ENCODE peak calls at places on chromosomes 13 and 19, in four cellular contexts. F is heart left ventricle, W is erythroblast, Z is Peyer's patch. U is an unnamed sample.

GRCh38 chr13:79541426-79542049 is 60.6 kb downstream of the NDFIP2 start:
- DNase-seq in F (no peak), W (peak), Z (no peak), U (no peak)

GRCh38 chr13:92807343-92807742 is 419.3 kb upstream of the GPC6 start:
- DNase-seq in F (no peak), W (no peak), Z (no peak), U (no peak)

GRCh38 chr19:38944981-38945506 is 14.3 kb downstream of the MRPS12 start:
- DNase-seq in F (no peak), W (peak), Z (no peak), U (no peak)

GRCh38 chr13:30404207-30404606 is 18.1 kb upstream of the UBE2L5 start:
- DNase-seq in F (no peak), W (no peak), Z (no peak), U (no peak)

GRCh38 chr19:42547927-42548326 is 19.6 kb upstream of the CEACAM1 start:
- DNase-seq in F (no peak), W (no peak), Z (no peak), U (no peak)

GRCh38 chr13:32650705-32651311 is 64.6 kb downstream of the PDS5B start:
- DNase-seq in F (no peak), W (peak), Z (peak), U (peak)

GRCh38 chr13:91308299-91308698 is 39.2 kb upstream of the MIR17HG start:
- DNase-seq in F (no peak), W (no peak), Z (no peak), U (no peak)

GRCh38 chr13:51148223-51148951 is 37.3 kb upstream of the C13orf42 start:
- DNase-seq in F (no peak), W (no peak), Z (no peak), U (no peak)

GRCh38 chr13:32385369-32385768 is 42.6 kb downstream of the N4BP2L1 start:
- DNase-seq in F (no peak), W (no peak), Z (no peak), U (no peak)

GRCh38 chr13:69660155-69660554 is 447.5 kb upstream of the ATXN8OS start:
- DNase-seq in F (no peak), W (no peak), Z (no peak), U (no peak)

GRCh38 chr13:77833331-77833863 is 85.2 kb downstream of the EDNRB start:
- DNase-seq in F (no peak), W (no peak), Z (no peak), U (no peak)

GRCh38 chr13:110915874-110916670 is 1.2 kb upstream of the ANKRD10 start:
- DNase-seq in F (no peak), W (peak), Z (no peak), U (no peak)

GRCh38 chr13:98014766-98015165 is 61.3 kb downstream of the IPO5 start:
- DNase-seq in F (no peak), W (no peak), Z (no peak), U (no peak)

GRCh38 chr13:23790591-23791170 is 98.5 kb downstream of the MIPEP start:
- DNase-seq in F (no peak), W (no peak), Z (no peak), U (no peak)

GRCh38 chr19:44909775-44910174 is 4.2 kb downstream of the APOE start:
- DNase-seq in F (no peak), W (peak), Z (no peak), U (no peak)

GRCh38 chr19:31639306-31639705 is 290.1 kb upstream of the TSHZ3 start:
- DNase-seq in F (no peak), W (no peak), Z (no peak), U (no peak)

GRCh38 chr13:64758520-64758919 is 2471.6 kb downstream of the PCDH9 start:
- DNase-seq in F (no peak), W (no peak), Z (no peak), U (no peak)

GRCh38 chr13:75876371-75877050 is 240.4 kb downstream of the LMO7 start:
- DNase-seq in F (peak), W (peak), Z (peak), U (peak)

GRCh38 chr13:35804901-35805300 is 326.3 kb downstream of the DCLK1 start:
- DNase-seq in F (no peak), W (no peak), Z (no peak), U (no peak)

GRCh38 chr13:45951724-45952123 is 100.2 kb upstream of the SIAH3 start:
- DNase-seq in F (no peak), W (no peak), Z (no peak), U (no peak)

GRCh38 chr19:29378543-29379105 is 147.2 kb upstream of the VSTM2B start:
- DNase-seq in F (no peak), W (no peak), Z (no peak), U (no peak)

GRCh38 chr13:93635687-93636086 is 409.1 kb downstream of the GPC6 start:
- DNase-seq in F (no peak), W (no peak), Z (no peak), U (no peak)

GRCh38 chr13:33106656-33107402 is 90.6 kb downstream of the KL start:
- DNase-seq in F (no peak), W (no peak), Z (no peak), U (no peak)

GRCh38 chr13:109213714-109214113 is 572.7 kb downstream of the IRS2 start:
- DNase-seq in F (no peak), W (no peak), Z (no peak), U (no peak)

GRCh38 chr19:46391296-46392251 is 21.8 kb downstream of the CCDC8 start:
- DNase-seq in F (no peak), W (no peak), Z (no peak), U (no peak)

GRCh38 chr19:47225746-47226425 is 5.1 kb downstream of the BBC3 start:
- DNase-seq in F (peak), W (peak), Z (peak), U (peak)

GRCh38 chr19:14118165-14119051 is 846 bp upstream of the PRKACA start:
- DNase-seq in F (peak), W (peak), Z (peak), U (no peak)

GRCh38 chr19:48681127-48681470 is 8.3 kb upstream of the NTN5 start:
- DNase-seq in F (no peak), W (no peak), Z (no peak), U (no peak)

GRCh38 chr13:60009300-60010248 is 154.2 kb downstream of the DIAPH3 start:
- DNase-seq in F (no peak), W (peak), Z (no peak), U (no peak)

DNA sequence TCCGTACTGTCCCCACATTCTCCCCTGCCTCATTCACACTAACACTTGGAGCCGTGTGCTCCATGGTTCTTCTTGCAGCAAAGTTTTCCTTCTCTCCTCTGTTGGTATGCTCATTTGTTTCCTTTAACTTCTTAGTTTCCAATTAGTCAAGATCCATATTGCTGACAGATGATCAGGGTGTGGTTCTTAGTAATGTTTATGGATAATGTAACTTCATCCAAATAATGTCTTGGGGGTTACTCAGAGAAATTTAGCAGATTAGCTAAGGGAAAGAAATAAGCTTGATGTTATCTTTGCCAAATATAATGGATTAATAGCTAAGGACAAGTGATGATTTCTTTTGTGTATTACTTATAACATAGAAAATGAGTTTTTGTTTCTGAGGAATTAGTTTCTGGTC is 174.4 kb downstream of the NUFIP1 start:
- DNase-seq in F (no peak), W (no peak), Z (no peak), U (no peak)
- TF ChIP-seq POLR2A in F (no peak), W (no peak), Z (no peak), U (no peak)

DNA sequence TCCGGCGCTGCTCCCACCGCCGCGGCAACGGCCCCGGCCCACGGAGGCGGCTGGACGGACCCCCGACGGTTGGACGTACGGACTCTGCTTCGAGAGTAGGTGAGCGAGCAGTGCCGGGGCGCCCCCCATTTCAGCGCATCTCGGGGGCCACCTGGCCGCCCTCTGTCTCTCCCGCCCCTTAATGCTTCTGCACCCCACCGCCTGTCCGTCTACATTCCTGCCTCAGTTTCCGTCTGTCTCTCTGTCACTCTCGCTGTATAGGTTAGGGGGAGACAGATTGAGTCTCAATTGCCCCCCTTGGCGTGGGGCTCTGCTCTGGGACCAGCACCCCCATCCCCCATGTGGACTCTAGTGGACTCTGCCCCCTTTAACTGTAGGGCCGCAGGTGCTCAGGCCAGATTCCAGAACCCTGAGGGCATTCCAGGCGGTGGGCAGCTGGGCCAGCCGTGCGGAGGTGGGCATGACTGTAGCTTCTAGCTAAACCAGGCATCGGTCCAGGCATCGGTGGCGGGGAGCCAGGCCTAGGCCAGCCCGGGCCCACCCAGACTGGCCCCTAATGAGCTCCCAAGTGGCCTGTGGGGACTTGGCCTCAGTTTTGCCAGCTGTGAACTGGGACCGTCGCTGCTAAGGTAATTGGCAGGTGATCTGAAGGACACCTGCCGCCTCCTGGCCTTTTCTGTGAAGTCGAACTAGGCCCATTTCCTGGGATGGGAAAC is 373 bp downstream of the TNFAIP8L1 start:
- DNase-seq in F (no peak), W (peak), Z (no peak), U (no peak)
- TF ChIP-seq POLR2A in F (no peak), W (no peak), Z (peak), U (no peak)

GRCh38 chr19:814108-815078 is 7.4 kb downstream of the PLPPR3 start:
- DNase-seq in F (peak), W (no peak), Z (no peak), U (peak)
- TF ChIP-seq POLR2A in F (no peak), W (no peak), Z (no peak), U (peak)

DNA sequence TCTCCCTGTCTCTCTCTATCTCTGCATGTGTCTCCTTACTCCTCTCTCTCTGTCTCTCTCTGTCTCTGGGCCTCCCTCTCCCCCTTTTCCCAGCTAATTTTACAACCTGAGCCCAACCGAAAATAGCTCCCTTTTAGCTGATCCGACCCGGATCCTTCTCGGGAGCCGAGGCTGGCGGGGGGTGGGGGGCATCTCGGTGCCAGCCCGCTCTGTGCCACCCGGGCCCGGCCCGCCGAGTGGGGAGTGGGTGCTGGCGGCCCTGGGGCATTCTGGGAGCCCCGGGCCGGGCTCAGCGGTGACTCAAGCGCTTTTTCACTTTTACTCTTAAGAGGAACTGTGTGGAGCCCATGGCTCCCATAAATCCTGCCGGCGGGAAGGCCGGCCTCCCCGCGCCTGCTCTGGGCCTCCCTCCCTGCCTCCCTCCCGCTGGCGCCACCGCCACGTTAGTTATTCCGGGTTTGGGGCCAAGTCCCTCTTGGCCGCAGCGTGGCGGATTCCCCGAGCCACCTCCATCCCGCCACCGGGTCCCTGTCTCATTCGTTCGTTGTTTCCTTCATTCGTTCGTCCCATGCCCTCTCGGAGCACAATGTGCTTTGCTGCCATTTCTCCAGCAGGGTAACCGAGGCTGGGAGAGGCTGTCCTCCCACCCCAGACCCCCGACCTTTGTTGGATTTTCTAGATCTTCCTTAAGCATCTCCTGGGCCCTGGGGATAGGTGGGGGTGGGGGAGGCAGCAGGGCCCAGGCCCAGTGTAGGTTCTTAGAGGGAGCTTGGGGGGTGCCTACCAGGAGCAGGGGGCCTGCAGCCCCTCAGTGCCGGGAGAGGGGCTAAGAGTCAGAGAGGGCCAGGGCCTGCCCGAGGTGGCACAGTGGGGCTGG is 3.2 kb downstream of the NFIC start:
- DNase-seq in F (peak), W (no peak), Z (no peak), U (no peak)
- TF ChIP-seq POLR2A in F (peak), W (no peak), Z (no peak), U (no peak)

GRCh38 chr19:16136185-16137067 is 7.1 kb upstream of the HSH2D start:
- DNase-seq in F (no peak), W (no peak), Z (no peak), U (no peak)
- TF ChIP-seq POLR2A in F (no peak), W (no peak), Z (no peak), U (no peak)

U was measured in GM12891.